ENCODE peak calls at places on chromosomes 11 and 22, in five cellular contexts. S, D, J, T and K are unnamed samples.
A peak's percentile ranks its signal among the peaks of the same experiment; 100 is the strongest.

GRCh38 chr11:70530010-70530409 is 131.7 kb downstream of the CTTN start:
- DNase-seq in S (no peak), D (no peak), J (no peak), T (no peak), K (no peak)

GRCh38 chr11:96145163-96145585 is 197.8 kb downstream of the MAML2 start:
- DNase-seq in S (no peak), D (peak; percentile 26), J (no peak), T (no peak), K (no peak)

GRCh38 chr11:18731427-18731826 is 5.4 kb upstream of the IGSF22 start:
- DNase-seq in S (no peak), D (no peak), J (no peak), T (no peak), K (no peak)

GRCh38 chr11:61153593-61154090 is 7.6 kb downstream of the VPS37C start:
- DNase-seq in S (no peak), D (no peak), J (no peak), T (no peak), K (peak; percentile 50)

GRCh38 chr22:40588726-40589125 is 47.8 kb downstream of the MRTFA start:
- DNase-seq in S (no peak), D (peak; percentile 38), J (no peak), T (no peak), K (no peak)

GRCh38 chr11:75760710-75761493 is 7.7 kb upstream of the DGAT2 start:
- DNase-seq in S (no peak), D (no peak), J (no peak), T (no peak), K (no peak)

GRCh38 chr11:44564653-44565007 is 833 bp upstream of the CD82 start:
- DNase-seq in S (peak; percentile 95), D (no peak), J (peak; percentile 63), T (peak; percentile 70), K (peak; percentile 94)

GRCh38 chr11:46348566-46348981 is 1.3 kb downstream of the DGKZ start:
- DNase-seq in S (no peak), D (no peak), J (peak; percentile 39), T (no peak), K (no peak)

GRCh38 chr22:19565382-19565902 is 41.2 kb upstream of the CLDN5 start:
- DNase-seq in S (no peak), D (no peak), J (no peak), T (no peak), K (peak; percentile 22)
- TF ChIP-seq EP300 in S (no peak), D (no peak), J (no peak), T (no peak), K (no peak)

DNA sequence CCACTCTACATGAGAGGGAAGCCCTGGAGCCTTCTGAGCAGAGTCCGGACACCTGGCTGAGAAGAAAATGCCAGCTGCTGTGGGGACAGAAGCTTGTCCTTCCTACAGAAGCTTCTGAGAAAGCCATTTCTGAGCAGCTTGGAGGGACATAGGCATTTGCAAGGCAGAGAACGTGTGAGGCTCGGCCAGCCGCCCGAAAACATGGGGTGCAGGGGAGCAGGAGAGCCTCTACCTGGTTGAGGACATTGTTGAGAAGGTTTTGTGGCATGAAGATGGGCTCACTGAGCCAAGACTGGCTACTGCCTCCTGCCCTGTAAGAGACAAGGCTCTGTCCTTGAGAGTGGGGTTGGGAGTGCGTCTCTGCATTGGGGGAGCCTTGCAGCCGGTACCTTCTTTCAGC is 25.3 kb downstream of the SAMM50 start:
- DNase-seq in S (no peak), D (no peak), J (no peak), T (no peak), K (peak; percentile 36)
- TF ChIP-seq EP300 in S (no peak), D (no peak), J (no peak), T (no peak), K (no peak)

GRCh38 chr22:39299829-39300178 is 19.6 kb downstream of the RPL3 start:
- DNase-seq in S (no peak), D (peak; percentile 64), J (peak; percentile 25), T (no peak), K (no peak)

GRCh38 chr22:39297490-39298193 is 21.8 kb downstream of the RPL3 start:
- DNase-seq in S (no peak), D (no peak), J (peak; percentile 46), T (no peak), K (no peak)

GRCh38 chr22:39296981-39297489 is 22.4 kb downstream of the RPL3 start:
- DNase-seq in S (no peak), D (no peak), J (no peak), T (no peak), K (no peak)

GRCh38 chr22:39296535-39296934 is 22.9 kb downstream of the RPL3 start:
- DNase-seq in S (no peak), D (no peak), J (no peak), T (no peak), K (no peak)

GRCh38 chr22:39298194-39298987 is 21.0 kb downstream of the RPL3 start:
- DNase-seq in S (no peak), D (no peak), J (no peak), T (no peak), K (no peak)
- TF ChIP-seq EP300 in S (no peak), D (no peak), J (no peak), T (no peak), K (no peak)

GRCh38 chr11:118715837-118716260 is 36.4 kb upstream of the TREH start:
- DNase-seq in S (no peak), D (no peak), J (no peak), T (no peak), K (no peak)
- TF ChIP-seq EP300 in S (no peak), D (no peak), J (no peak), T (no peak), K (no peak)

DNA sequence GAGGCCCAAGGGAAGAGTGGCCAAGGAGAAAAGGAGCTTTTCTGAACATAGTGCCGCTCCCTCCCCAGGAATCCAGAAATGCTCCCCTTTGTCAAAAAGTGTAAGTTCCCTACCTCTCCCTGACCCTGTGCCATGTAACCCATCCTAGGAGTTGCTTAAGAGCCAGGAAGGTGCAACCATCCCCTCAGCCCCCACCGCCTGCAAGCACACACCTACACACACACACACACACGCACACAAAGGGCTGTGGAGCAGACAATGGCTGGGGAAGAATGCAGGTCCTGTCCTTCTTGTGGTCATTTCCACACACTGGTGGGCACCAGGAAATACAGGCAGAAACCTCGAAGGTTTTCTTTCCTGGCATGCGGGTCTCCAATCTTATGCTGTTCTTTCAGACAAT is 1.2 kb downstream of the P2RX3 start:
- DNase-seq in S (no peak), D (no peak), J (no peak), T (no peak), K (no peak)
- TF ChIP-seq EP300 in S (no peak), D (no peak), J (no peak), T (no peak), K (no peak)

DNA sequence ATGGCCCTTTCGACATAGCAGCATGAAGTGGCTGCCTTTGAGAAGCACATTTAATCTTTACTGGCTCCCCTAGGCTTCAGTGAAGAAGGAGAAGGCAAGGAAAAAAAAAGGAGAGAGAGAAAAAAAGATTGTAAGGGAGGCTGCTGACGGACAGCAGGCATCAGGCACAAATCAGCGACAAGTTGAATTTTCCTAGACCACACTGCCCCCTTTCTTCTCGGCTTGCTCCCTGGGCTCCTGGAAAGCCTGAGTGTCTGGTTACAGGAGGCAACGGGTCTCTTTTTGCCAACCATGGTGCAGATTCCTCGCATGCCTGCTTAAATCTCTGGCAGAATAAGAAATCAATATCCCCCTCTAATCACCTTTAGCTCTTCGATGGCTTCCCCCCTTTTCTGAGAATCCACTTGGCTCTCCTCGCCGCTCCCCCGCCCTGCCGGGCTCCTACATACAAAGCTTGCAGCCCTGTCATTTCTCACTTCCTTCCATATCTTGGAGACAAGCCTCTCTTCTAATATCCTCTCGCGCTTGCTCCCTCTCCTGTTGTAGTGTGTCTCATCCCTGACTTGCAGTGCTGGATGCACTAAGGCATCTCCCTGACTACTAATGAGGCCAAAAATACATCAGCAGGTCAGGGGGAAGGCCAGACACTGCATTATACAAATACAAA is 14.3 kb downstream of the BLID start:
- DNase-seq in S (no peak), D (no peak), J (peak; percentile 28), T (peak; percentile 54), K (peak; percentile 89)
- TF ChIP-seq EP300 in S (no peak), D (no peak), J (no peak), T (peak; percentile 32), K (no peak)

GRCh38 chr11:35969089-35970046 is 25.5 kb downstream of the LDLRAD3 start:
- DNase-seq in S (no peak), D (no peak), J (peak; percentile 10), T (no peak), K (no peak)

GRCh38 chr11:35968386-35969088 is 24.7 kb downstream of the LDLRAD3 start:
- DNase-seq in S (no peak), D (no peak), J (no peak), T (no peak), K (no peak)

GRCh38 chr11:35971841-35972422 is 28.1 kb downstream of the LDLRAD3 start:
- DNase-seq in S (no peak), D (no peak), J (no peak), T (no peak), K (no peak)

GRCh38 chr11:35967042-35967441 is 23.2 kb downstream of the LDLRAD3 start:
- DNase-seq in S (no peak), D (no peak), J (no peak), T (no peak), K (no peak)

DNA sequence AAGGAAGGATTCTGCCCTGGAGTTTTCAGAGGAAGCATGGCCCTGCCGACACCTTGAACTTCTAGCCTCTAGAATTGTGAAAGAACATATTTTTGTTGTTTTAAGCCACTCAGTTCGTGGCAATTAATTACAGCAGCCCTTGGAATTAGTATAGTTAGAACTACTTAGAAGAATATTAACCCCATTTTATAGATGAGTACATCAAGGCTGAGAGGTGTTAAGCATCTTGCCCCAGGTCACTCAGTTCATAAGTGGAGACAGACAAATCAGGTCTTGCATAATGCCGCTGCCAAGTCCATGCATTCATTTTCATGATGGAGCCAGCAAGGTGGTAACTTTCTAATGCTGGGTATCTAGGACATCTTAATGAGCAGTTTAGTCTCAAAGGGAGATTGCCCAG is 26.6 kb downstream of the LDLRAD3 start:
- DNase-seq in S (no peak), D (no peak), J (no peak), T (no peak), K (no peak)
- TF ChIP-seq EP300 in S (no peak), D (no peak), J (no peak), T (no peak), K (no peak)

DNA sequence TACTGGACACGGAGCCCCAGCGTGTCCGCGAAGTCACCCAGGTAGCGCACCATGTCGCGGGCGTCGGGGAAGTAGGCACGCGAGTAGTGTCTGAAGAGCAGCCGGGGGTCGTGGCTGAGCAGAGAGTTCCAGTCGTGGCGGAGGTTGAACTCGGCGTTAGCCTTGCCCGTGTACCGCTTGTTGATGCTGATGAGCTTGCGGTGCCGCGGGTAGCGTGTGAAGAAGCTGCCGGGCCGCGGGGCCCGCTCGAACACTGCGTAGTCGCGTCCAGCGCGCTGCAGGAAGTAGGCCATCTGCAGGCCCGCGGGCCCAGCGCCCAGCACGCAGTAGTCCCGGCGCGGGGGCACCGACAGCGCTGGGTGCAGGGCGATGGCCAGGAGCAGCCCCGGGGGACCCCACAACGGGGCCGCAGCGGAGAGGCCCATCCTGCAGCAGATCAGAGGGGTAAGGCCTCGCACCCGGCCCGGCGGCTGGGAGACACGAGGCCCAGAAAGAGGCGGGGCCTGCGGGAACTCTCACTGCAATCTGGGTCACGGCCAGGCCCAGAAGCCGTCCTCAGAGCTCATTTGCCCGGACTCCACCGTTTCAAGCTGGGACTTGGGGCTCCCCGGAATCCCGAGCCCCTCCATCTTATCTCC is 723 bp downstream of the FOXRED2 start:
- DNase-seq in S (no peak), D (no peak), J (peak; percentile 13), T (no peak), K (no peak)
- TF ChIP-seq EP300 in S (no peak), D (no peak), J (no peak), T (no peak), K (no peak)